ENCODE peak calls at places on chromosomes 4 and X, in seven cellular contexts. One of them, this sample, is unnamed.
A peak's percentile ranks its signal among the peaks of the same experiment; 100 is the strongest.

GRCh38 chr4:1048781-1049590 is 37.6 kb downstream of the FGFRL1 start:
- DNase-seq in naive thymus-derived CD4-positive, alpha-beta T cell: no peak
- DNase-seq in NAMALWA: no peak
- DNase-seq in neural crest cell: no peak
- DNase-seq in colonic mucosa: no peak
- DNase-seq in GM23338: no peak
- DNase-seq in activated T-cell treated with anti-CD3 and anti-CD28 coated beads, Interleukin-2, amount 50 U/mL, for 72 hours: peak; percentile 41
- DNase-seq in this sample: no peak

GRCh38 chrX:81263067-81263466 is 61.2 kb downstream of the SH3BGRL start:
- DNase-seq in colonic mucosa: no peak
- DNase-seq in naive thymus-derived CD4-positive, alpha-beta T cell: no peak
- DNase-seq in GM23338: peak; percentile 22
- DNase-seq in NAMALWA: no peak
- DNase-seq in neural crest cell: no peak
- DNase-seq in activated T-cell treated with anti-CD3 and anti-CD28 coated beads, Interleukin-2, amount 50 U/mL, for 72 hours: no peak
- DNase-seq in this sample: no peak

GRCh38 chr4:76213415-76214268 is at the start of gene SCARB2:
- DNase-seq in GM23338: peak; percentile 83
- DNase-seq in colonic mucosa: peak; percentile 86
- DNase-seq in activated T-cell treated with anti-CD3 and anti-CD28 coated beads, Interleukin-2, amount 50 U/mL, for 72 hours: peak; percentile 78
- DNase-seq in neural crest cell: peak; percentile 70
- DNase-seq in NAMALWA: peak; percentile 79
- DNase-seq in naive thymus-derived CD4-positive, alpha-beta T cell: peak; percentile 77
- DNase-seq in this sample: peak; percentile 81

GRCh38 chr4:26005764-26006163 is 91.7 kb downstream of the SMIM20 start:
- DNase-seq in GM23338: no peak
- DNase-seq in naive thymus-derived CD4-positive, alpha-beta T cell: no peak
- DNase-seq in colonic mucosa: no peak
- DNase-seq in neural crest cell: no peak
- DNase-seq in activated T-cell treated with anti-CD3 and anti-CD28 coated beads, Interleukin-2, amount 50 U/mL, for 72 hours: no peak
- DNase-seq in NAMALWA: no peak
- DNase-seq in this sample: no peak

GRCh38 chr4:123327846-123328447 is 68.6 kb upstream of the SPRY1 start:
- DNase-seq in colonic mucosa: no peak
- DNase-seq in naive thymus-derived CD4-positive, alpha-beta T cell: no peak
- DNase-seq in activated T-cell treated with anti-CD3 and anti-CD28 coated beads, Interleukin-2, amount 50 U/mL, for 72 hours: no peak
- DNase-seq in NAMALWA: no peak
- DNase-seq in GM23338: no peak
- DNase-seq in neural crest cell: no peak
- DNase-seq in this sample: no peak

GRCh38 chrX:46072372-46072771 is 472.8 kb downstream of the ZNF674 start:
- DNase-seq in NAMALWA: no peak
- DNase-seq in activated T-cell treated with anti-CD3 and anti-CD28 coated beads, Interleukin-2, amount 50 U/mL, for 72 hours: no peak
- DNase-seq in naive thymus-derived CD4-positive, alpha-beta T cell: no peak
- DNase-seq in colonic mucosa: no peak
- DNase-seq in GM23338: no peak
- DNase-seq in neural crest cell: no peak
- DNase-seq in this sample: no peak

GRCh38 chrX:41382699-41383645 is 49.0 kb downstream of the DDX3X start:
- DNase-seq in NAMALWA: no peak
- DNase-seq in naive thymus-derived CD4-positive, alpha-beta T cell: no peak
- DNase-seq in activated T-cell treated with anti-CD3 and anti-CD28 coated beads, Interleukin-2, amount 50 U/mL, for 72 hours: peak; percentile 43
- DNase-seq in GM23338: peak; percentile 11
- DNase-seq in colonic mucosa: peak; percentile 57
- DNase-seq in neural crest cell: no peak
- DNase-seq in this sample: peak; percentile 45

GRCh38 chr4:79088991-79089705 is 149.9 kb upstream of the PAQR3 start:
- DNase-seq in GM23338: no peak
- DNase-seq in activated T-cell treated with anti-CD3 and anti-CD28 coated beads, Interleukin-2, amount 50 U/mL, for 72 hours: no peak
- DNase-seq in neural crest cell: no peak
- DNase-seq in colonic mucosa: no peak
- DNase-seq in NAMALWA: no peak
- DNase-seq in naive thymus-derived CD4-positive, alpha-beta T cell: no peak
- DNase-seq in this sample: no peak

GRCh38 chr4:174669278-174669677 is 147.0 kb upstream of the HPGD start:
- DNase-seq in naive thymus-derived CD4-positive, alpha-beta T cell: no peak
- DNase-seq in GM23338: no peak
- DNase-seq in activated T-cell treated with anti-CD3 and anti-CD28 coated beads, Interleukin-2, amount 50 U/mL, for 72 hours: no peak
- DNase-seq in colonic mucosa: no peak
- DNase-seq in neural crest cell: no peak
- DNase-seq in NAMALWA: no peak
- DNase-seq in this sample: no peak

GRCh38 chr4:129092636-129093172 is 635 bp downstream of the SCLT1 start:
- DNase-seq in neural crest cell: no peak
- DNase-seq in GM23338: no peak
- DNase-seq in NAMALWA: peak; percentile 56
- DNase-seq in naive thymus-derived CD4-positive, alpha-beta T cell: no peak
- DNase-seq in activated T-cell treated with anti-CD3 and anti-CD28 coated beads, Interleukin-2, amount 50 U/mL, for 72 hours: no peak
- DNase-seq in colonic mucosa: no peak
- DNase-seq in this sample: no peak

GRCh38 chr4:83340692-83341343 is 6.2 kb upstream of the HPSE start:
- DNase-seq in neural crest cell: no peak
- DNase-seq in GM23338: no peak
- DNase-seq in NAMALWA: no peak
- DNase-seq in naive thymus-derived CD4-positive, alpha-beta T cell: peak; percentile 69
- DNase-seq in activated T-cell treated with anti-CD3 and anti-CD28 coated beads, Interleukin-2, amount 50 U/mL, for 72 hours: peak; percentile 60
- DNase-seq in colonic mucosa: no peak
- DNase-seq in this sample: no peak

GRCh38 chr4:5932021-5932553 is 39.2 kb upstream of the CRMP1 start:
- DNase-seq in NAMALWA: no peak
- DNase-seq in naive thymus-derived CD4-positive, alpha-beta T cell: no peak
- DNase-seq in activated T-cell treated with anti-CD3 and anti-CD28 coated beads, Interleukin-2, amount 50 U/mL, for 72 hours: no peak
- DNase-seq in neural crest cell: no peak
- DNase-seq in colonic mucosa: no peak
- DNase-seq in GM23338: no peak
- DNase-seq in this sample: no peak

GRCh38 chr4:54139332-54139731 is 39.4 kb downstream of the GSX2 start:
- DNase-seq in neural crest cell: no peak
- DNase-seq in activated T-cell treated with anti-CD3 and anti-CD28 coated beads, Interleukin-2, amount 50 U/mL, for 72 hours: no peak
- DNase-seq in GM23338: no peak
- DNase-seq in colonic mucosa: no peak
- DNase-seq in NAMALWA: no peak
- DNase-seq in naive thymus-derived CD4-positive, alpha-beta T cell: no peak
- DNase-seq in this sample: no peak

GRCh38 chrX:136097871-136098805 is 49.2 kb upstream of the FHL1 start:
- DNase-seq in NAMALWA: no peak
- DNase-seq in naive thymus-derived CD4-positive, alpha-beta T cell: no peak
- DNase-seq in colonic mucosa: no peak
- DNase-seq in neural crest cell: no peak
- DNase-seq in GM23338: peak; percentile 34
- DNase-seq in activated T-cell treated with anti-CD3 and anti-CD28 coated beads, Interleukin-2, amount 50 U/mL, for 72 hours: no peak
- DNase-seq in this sample: no peak

This sample was measured in Caco-2.